ENCODE peak calls at places on chromosome 9, in six cellular contexts. M is OCI-LY7, K is BJ, Z is brain microvascular endothelial cell, J is epithelial cell of esophagus, L is cardiac fibroblast. N is an unnamed sample.
A peak's percentile ranks its signal among the peaks of the same experiment; 100 is the strongest.

GRCh38 chr9:13064060-13064459 is 215.4 kb downstream of the MPDZ start:
- DNase-seq in M (no peak), K (no peak), Z (no peak), J (no peak), L (no peak), N (no peak)

GRCh38 chr9:73137286-73137899 is 14.3 kb upstream of the ANXA1 start:
- DNase-seq in M (no peak), K (no peak), Z (no peak), J (peak; percentile 96), L (no peak), N (peak; percentile 43)

GRCh38 chr9:97525451-97525850 is 24.0 kb downstream of the TMOD1 start:
- DNase-seq in M (no peak), K (peak; percentile 53), Z (no peak), J (peak; percentile 84), L (no peak), N (no peak)

GRCh38 chr9:85702881-85703280 is 38.9 kb downstream of the AGTPBP1 start:
- DNase-seq in M (no peak), K (no peak), Z (no peak), J (no peak), L (peak; percentile 1), N (peak; percentile 39)

GRCh38 chr9:31013371-31013770 is 1371.1 kb upstream of the ACO1 start:
- DNase-seq in M (no peak), K (no peak), Z (no peak), J (no peak), L (no peak), N (no peak)

GRCh38 chr9:126114850-126115460 is 211.7 kb upstream of the MVB12B start:
- DNase-seq in M (no peak), K (no peak), Z (no peak), J (peak; percentile 7), L (no peak), N (no peak)

GRCh38 chr9:5611321-5612186 is 17.4 kb upstream of the RIC1 start:
- DNase-seq in M (no peak), K (peak; percentile 58), Z (no peak), J (no peak), L (no peak), N (no peak)

GRCh38 chr9:73151653-73152382 is at the start of gene ANXA1:
- DNase-seq in M (no peak), K (peak; percentile 78), Z (peak; percentile 86), J (peak; percentile 92), L (peak; percentile 96), N (peak; percentile 95)

GRCh38 chr9:77384406-77384805 is 207.1 kb downstream of the VPS13A start:
- DNase-seq in M (no peak), K (no peak), Z (no peak), J (peak; percentile 36), L (peak; percentile 84), N (peak; percentile 42)

GRCh38 chr9:86838883-86839497 is 108.3 kb downstream of the GAS1 start:
- DNase-seq in M (no peak), K (no peak), Z (no peak), J (no peak), L (no peak), N (no peak)

GRCh38 chr9:38022995-38023394 is 46.0 kb downstream of the SHB start:
- DNase-seq in M (no peak), K (no peak), Z (no peak), J (peak; percentile 80), L (no peak), N (no peak)

GRCh38 chr9:97305501-97306298 is 1.8 kb upstream of the CCDC180 start:
- DNase-seq in M (no peak), K (no peak), Z (no peak), J (no peak), L (no peak), N (no peak)

GRCh38 chr9:34332370-34332964 is 3.1 kb downstream of the NUDT2 start:
- DNase-seq in M (peak; percentile 58), K (no peak), Z (no peak), J (peak; percentile 65), L (peak; percentile 73), N (peak; percentile 76)

GRCh38 chr9:17906204-17906840 is 327.5 kb downstream of the SH3GL2 start:
- DNase-seq in M (no peak), K (no peak), Z (no peak), J (peak; percentile 4), L (peak; percentile 3), N (no peak)

GRCh38 chr9:133742849-133743444 is 4.8 kb upstream of the SARDH start:
- DNase-seq in M (peak; percentile 84), K (no peak), Z (peak; percentile 54), J (peak; percentile 63), L (peak; percentile 66), N (peak; percentile 61)

GRCh38 chr9:93650448-93650847 is 74.1 kb downstream of the PHF2 start:
- DNase-seq in M (no peak), K (no peak), Z (no peak), J (no peak), L (no peak), N (no peak)

GRCh38 chr9:105385372-105385985 is 62.4 kb upstream of the FSD1L start:
- DNase-seq in M (peak; percentile 59), K (no peak), Z (no peak), J (no peak), L (peak; percentile 66), N (peak; percentile 43)

GRCh38 chr9:37335238-37335637 is 87.3 kb upstream of the GRHPR start:
- DNase-seq in M (no peak), K (no peak), Z (no peak), J (no peak), L (no peak), N (no peak)

GRCh38 chr9:90069107-90069506 is 464.3 kb downstream of the GADD45G start:
- DNase-seq in M (no peak), K (no peak), Z (no peak), J (peak; percentile 16), L (no peak), N (no peak)

GRCh38 chr9:134162926-134163373 is 1.4 kb downstream of the RNU6ATAC start:
- DNase-seq in M (no peak), K (no peak), Z (no peak), J (no peak), L (no peak), N (no peak)

GRCh38 chr9:77707696-77708095 is 59.6 kb upstream of the GNA14 start:
- DNase-seq in M (no peak), K (peak; percentile 98), Z (peak; percentile 97), J (peak; percentile 97), L (peak; percentile 100), N (peak; percentile 99)

GRCh38 chr9:72185561-72185960 is 36.3 kb downstream of the GDA start:
- DNase-seq in M (no peak), K (peak; percentile 1), Z (no peak), J (peak; percentile 36), L (peak; percentile 3), N (no peak)

GRCh38 chr9:136860529-136860928 is 5.6 kb downstream of the EDF1 start:
- DNase-seq in M (no peak), K (no peak), Z (no peak), J (no peak), L (no peak), N (no peak)

GRCh38 chr9:21549890-21550289 is 67.8 kb upstream of the IFNE start:
- DNase-seq in M (no peak), K (no peak), Z (no peak), J (no peak), L (no peak), N (no peak)

GRCh38 chr9:70802206-70802605 is 319.2 kb downstream of the TRPM3 start:
- DNase-seq in M (no peak), K (peak; percentile 52), Z (peak; percentile 7), J (no peak), L (peak; percentile 80), N (peak; percentile 84)

GRCh38 chr9:120616961-120617636 is 37.1 kb upstream of the CDK5RAP2 start:
- DNase-seq in M (no peak), K (no peak), Z (no peak), J (no peak), L (no peak), N (peak; percentile 72)

GRCh38 chr9:138022756-138023393 is 145.3 kb downstream of the CACNA1B start:
- DNase-seq in M (no peak), K (no peak), Z (no peak), J (no peak), L (no peak), N (no peak)

GRCh38 chr9:115694991-115695390 is 458.6 kb upstream of the PAPPA start:
- DNase-seq in M (no peak), K (no peak), Z (no peak), J (peak; percentile 12), L (peak; percentile 68), N (peak; percentile 57)

GRCh38 chr9:90611568-90611967 is 31.1 kb downstream of the DIRAS2 start:
- DNase-seq in M (no peak), K (no peak), Z (no peak), J (no peak), L (no peak), N (no peak)

GRCh38 chr9:114497220-114497619 is 8.1 kb downstream of the WHRN start:
- DNase-seq in M (no peak), K (no peak), Z (no peak), J (no peak), L (no peak), N (no peak)

GRCh38 chr9:114454652-114455051 is 50.6 kb downstream of the WHRN start:
- DNase-seq in M (no peak), K (no peak), Z (no peak), J (no peak), L (no peak), N (no peak)

GRCh38 chr9:19732570-19732969 is 56.3 kb downstream of the SLC24A2 start:
- DNase-seq in M (no peak), K (no peak), Z (no peak), J (no peak), L (no peak), N (no peak)

GRCh38 chr9:101495810-101496209 is 37.8 kb upstream of the RNF20 start:
- DNase-seq in M (no peak), K (no peak), Z (no peak), J (peak; percentile 46), L (peak; percentile 36), N (no peak)
- H3K4me3 ChIP-seq in M (no peak overlapping the region), K (no peak overlapping the region), Z (no peak overlapping the region), J (no peak overlapping the region), L (no peak overlapping the region), N (no peak overlapping the region)

GRCh38 chr9:2600307-2600706 is 21.3 kb upstream of the VLDLR start:
- DNase-seq in M (no peak), K (no peak), Z (no peak), J (no peak), L (no peak), N (no peak)
- TF ChIP-seq CTCF in M (peak; percentile 55), K (no peak), Z (no peak), J (no peak), L (no peak), N (no peak)

GRCh38 chr9:129173296-129174101 is 4.6 kb downstream of the IER5L start:
- DNase-seq in M (no peak), K (no peak), Z (no peak), J (no peak), L (no peak), N (peak; percentile 37)
- H3K4me3 ChIP-seq in M (peak overlapping the region; percentile 69), K (peak overlapping the region; percentile 95), Z (peak overlapping the region; percentile 94), J (peak overlapping the region; percentile 68), L (peak overlapping the region; percentile 8), N (peak overlapping the region; percentile 87)

GRCh38 chr9:81417299-81417675 is 272.1 kb downstream of the TLE1 start:
- DNase-seq in M (no peak), K (no peak), Z (no peak), J (no peak), L (no peak), N (no peak)
- TF ChIP-seq CTCF in M (no peak), K (no peak), Z (no peak), J (no peak), L (no peak), N (no peak)

N was measured in fibroblast of the aortic adventitia.